ENCODE peak calls at places on chromosomes 3 and 15, in ten cellular contexts. One of them, this sample, is unnamed. For H3K4me1, the result is how much of the 10 kb centered on the place peaks cover.

GRCh38 chr15:40058476-40059140 is 19.6 kb upstream of the SRP14 start:
- DNase-seq in Peyer's patch: no peak
- DNase-seq in suprapubic skin: no peak
- DNase-seq in CD8-positive, alpha-beta T cell: no peak
- DNase-seq in IMR-90: peak
- DNase-seq in breast epithelium: no peak
- DNase-seq in CD4-positive, alpha-beta memory T cell: no peak
- DNase-seq in endodermal cell: peak
- DNase-seq in esophagus muscularis mucosa: no peak
- DNase-seq in A549: no peak
- DNase-seq in this sample: no peak

GRCh38 chr15:89362203-89363101 is 27.8 kb upstream of the POLG start:
- DNase-seq in CD8-positive, alpha-beta T cell: no peak
- DNase-seq in suprapubic skin: no peak
- DNase-seq in esophagus muscularis mucosa: no peak
- DNase-seq in IMR-90: no peak
- DNase-seq in endodermal cell: no peak
- DNase-seq in A549: no peak
- DNase-seq in breast epithelium: no peak
- DNase-seq in Peyer's patch: no peak
- DNase-seq in CD4-positive, alpha-beta memory T cell: no peak
- DNase-seq in this sample: no peak

GRCh38 chr15:40055576-40056293 is 16.8 kb upstream of the SRP14 start:
- DNase-seq in IMR-90: no peak
- DNase-seq in CD4-positive, alpha-beta memory T cell: no peak
- DNase-seq in endodermal cell: peak
- DNase-seq in breast epithelium: peak
- DNase-seq in esophagus muscularis mucosa: no peak
- DNase-seq in suprapubic skin: no peak
- DNase-seq in CD8-positive, alpha-beta T cell: no peak
- DNase-seq in Peyer's patch: no peak
- DNase-seq in A549: no peak
- DNase-seq in this sample: no peak

GRCh38 chr15:89002281-89002761 is 85.9 kb upstream of the ABHD2 start:
- DNase-seq in Peyer's patch: no peak
- DNase-seq in CD4-positive, alpha-beta memory T cell: no peak
- DNase-seq in IMR-90: peak
- DNase-seq in CD8-positive, alpha-beta T cell: no peak
- DNase-seq in endodermal cell: no peak
- DNase-seq in breast epithelium: no peak
- DNase-seq in suprapubic skin: no peak
- DNase-seq in A549: peak
- DNase-seq in esophagus muscularis mucosa: no peak
- DNase-seq in this sample: no peak

GRCh38 chr3:188021041-188021440 is 132.9 kb upstream of the LPP start:
- DNase-seq in CD4-positive, alpha-beta memory T cell: no peak
- DNase-seq in Peyer's patch: no peak
- DNase-seq in endodermal cell: no peak
- DNase-seq in A549: no peak
- DNase-seq in suprapubic skin: no peak
- DNase-seq in CD8-positive, alpha-beta T cell: no peak
- DNase-seq in breast epithelium: no peak
- DNase-seq in esophagus muscularis mucosa: no peak
- DNase-seq in IMR-90: peak
- DNase-seq in this sample: no peak

GRCh38 chr15:68991723-68992122 is 22.8 kb upstream of the NOX5 start:
- DNase-seq in A549: no peak
- DNase-seq in esophagus muscularis mucosa: peak
- DNase-seq in breast epithelium: no peak
- DNase-seq in CD4-positive, alpha-beta memory T cell: no peak
- DNase-seq in endodermal cell: no peak
- DNase-seq in suprapubic skin: no peak
- DNase-seq in IMR-90: peak
- DNase-seq in CD8-positive, alpha-beta T cell: no peak
- DNase-seq in Peyer's patch: no peak
- DNase-seq in this sample: no peak

GRCh38 chr3:3605181-3605580 is 194.1 kb upstream of the LRRN1 start:
- DNase-seq in CD4-positive, alpha-beta memory T cell: no peak
- DNase-seq in breast epithelium: no peak
- DNase-seq in endodermal cell: no peak
- DNase-seq in CD8-positive, alpha-beta T cell: no peak
- DNase-seq in suprapubic skin: no peak
- DNase-seq in IMR-90: no peak
- DNase-seq in Peyer's patch: no peak
- DNase-seq in A549: no peak
- DNase-seq in esophagus muscularis mucosa: no peak
- DNase-seq in this sample: no peak

GRCh38 chr3:130345487-130346079 is at the start of gene COL6A5:
- DNase-seq in A549: no peak
- DNase-seq in CD8-positive, alpha-beta T cell: no peak
- DNase-seq in breast epithelium: no peak
- DNase-seq in IMR-90: no peak
- DNase-seq in CD4-positive, alpha-beta memory T cell: no peak
- DNase-seq in endodermal cell: peak
- DNase-seq in suprapubic skin: no peak
- DNase-seq in Peyer's patch: no peak
- DNase-seq in esophagus muscularis mucosa: no peak
- DNase-seq in this sample: no peak

GRCh38 chr15:43517354-43518072 is at the start of gene MAP1A:
- DNase-seq in A549: no peak
- DNase-seq in IMR-90: peak
- DNase-seq in esophagus muscularis mucosa: no peak
- DNase-seq in Peyer's patch: no peak
- DNase-seq in endodermal cell: peak
- DNase-seq in breast epithelium: no peak
- DNase-seq in CD8-positive, alpha-beta T cell: no peak
- DNase-seq in CD4-positive, alpha-beta memory T cell: no peak
- DNase-seq in suprapubic skin: no peak
- DNase-seq in this sample: no peak
- H3K4me3 ChIP-seq in A549: no peak
- H3K4me3 ChIP-seq in IMR-90: peak
- H3K4me3 ChIP-seq in esophagus muscularis mucosa: peak
- H3K4me3 ChIP-seq in Peyer's patch: peak
- H3K4me3 ChIP-seq in endodermal cell: peak
- H3K4me3 ChIP-seq in breast epithelium: peak
- H3K4me3 ChIP-seq in CD8-positive, alpha-beta T cell: peak
- H3K4me3 ChIP-seq in CD4-positive, alpha-beta memory T cell: no peak
- H3K4me3 ChIP-seq in suprapubic skin: peak
- H3K4me3 ChIP-seq in this sample: no peak

GRCh38 chr15:63612300-63612699 is 15.1 kb downstream of the FBXL22 start:
- DNase-seq in A549: no peak
- DNase-seq in CD4-positive, alpha-beta memory T cell: no peak
- DNase-seq in suprapubic skin: no peak
- DNase-seq in Peyer's patch: no peak
- DNase-seq in endodermal cell: no peak
- DNase-seq in breast epithelium: no peak
- DNase-seq in IMR-90: no peak
- DNase-seq in CD8-positive, alpha-beta T cell: no peak
- DNase-seq in esophagus muscularis mucosa: no peak
- DNase-seq in this sample: no peak

GRCh38 chr15:63610209-63610841 is 13.1 kb downstream of the FBXL22 start:
- DNase-seq in endodermal cell: peak
- DNase-seq in A549: peak
- DNase-seq in esophagus muscularis mucosa: no peak
- DNase-seq in Peyer's patch: peak
- DNase-seq in IMR-90: peak
- DNase-seq in CD4-positive, alpha-beta memory T cell: peak
- DNase-seq in breast epithelium: no peak
- DNase-seq in CD8-positive, alpha-beta T cell: peak
- DNase-seq in suprapubic skin: peak
- DNase-seq in this sample: peak

GRCh38 chr15:63611217-63611616 is 14.0 kb downstream of the FBXL22 start:
- DNase-seq in breast epithelium: no peak
- DNase-seq in endodermal cell: no peak
- DNase-seq in CD4-positive, alpha-beta memory T cell: no peak
- DNase-seq in A549: no peak
- DNase-seq in Peyer's patch: no peak
- DNase-seq in esophagus muscularis mucosa: no peak
- DNase-seq in suprapubic skin: no peak
- DNase-seq in CD8-positive, alpha-beta T cell: no peak
- DNase-seq in IMR-90: no peak
- DNase-seq in this sample: no peak

GRCh38 chr15:63608989-63609388 is 11.8 kb downstream of the FBXL22 start:
- DNase-seq in IMR-90: no peak
- DNase-seq in endodermal cell: no peak
- DNase-seq in esophagus muscularis mucosa: no peak
- DNase-seq in CD4-positive, alpha-beta memory T cell: no peak
- DNase-seq in suprapubic skin: no peak
- DNase-seq in A549: no peak
- DNase-seq in breast epithelium: no peak
- DNase-seq in CD8-positive, alpha-beta T cell: no peak
- DNase-seq in Peyer's patch: no peak
- DNase-seq in this sample: no peak

DNA sequence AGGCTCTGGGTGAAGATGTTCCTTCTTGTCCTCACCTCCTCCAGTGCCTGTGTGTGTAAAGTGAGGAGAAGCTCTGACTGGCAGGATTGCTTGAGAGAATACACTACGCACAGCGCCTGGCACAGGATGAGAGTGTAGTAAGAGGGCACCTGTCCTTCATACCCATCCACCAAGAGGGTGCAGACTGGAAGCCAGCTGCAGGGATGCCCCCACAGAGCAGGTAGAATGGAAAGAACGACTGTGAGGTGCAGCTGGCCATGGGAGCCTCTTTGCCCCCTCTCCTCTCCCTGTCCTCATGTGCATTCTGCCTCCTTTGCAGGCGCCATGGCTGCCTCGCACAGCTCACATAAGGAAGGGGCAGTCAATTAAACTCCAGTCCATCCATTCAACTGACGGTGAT is 12.3 kb downstream of the FBXL22 start:
- DNase-seq in A549: no peak
- DNase-seq in esophagus muscularis mucosa: no peak
- DNase-seq in CD4-positive, alpha-beta memory T cell: no peak
- DNase-seq in Peyer's patch: no peak
- DNase-seq in breast epithelium: no peak
- DNase-seq in IMR-90: no peak
- DNase-seq in CD8-positive, alpha-beta T cell: no peak
- DNase-seq in endodermal cell: no peak
- DNase-seq in suprapubic skin: no peak
- DNase-seq in this sample: no peak
- H3K27ac ChIP-seq in A549: no peak
- H3K27ac ChIP-seq in esophagus muscularis mucosa: no peak
- H3K27ac ChIP-seq in CD4-positive, alpha-beta memory T cell: no peak
- H3K27ac ChIP-seq in Peyer's patch: no peak
- H3K27ac ChIP-seq in breast epithelium: peak
- H3K27ac ChIP-seq in IMR-90: no peak
- H3K27ac ChIP-seq in CD8-positive, alpha-beta T cell: no peak
- H3K27ac ChIP-seq in endodermal cell: no peak
- H3K27ac ChIP-seq in suprapubic skin: no peak
- H3K27ac ChIP-seq in this sample: no peak

GRCh38 chr15:51866161-51866560 is 36.7 kb downstream of the TMOD3 start:
- DNase-seq in IMR-90: no peak
- DNase-seq in CD8-positive, alpha-beta T cell: no peak
- DNase-seq in CD4-positive, alpha-beta memory T cell: no peak
- DNase-seq in endodermal cell: no peak
- DNase-seq in breast epithelium: no peak
- DNase-seq in Peyer's patch: no peak
- DNase-seq in A549: no peak
- DNase-seq in esophagus muscularis mucosa: no peak
- DNase-seq in suprapubic skin: no peak
- DNase-seq in this sample: no peak

GRCh38 chr15:51864408-51865056 is 35.1 kb downstream of the TMOD3 start:
- DNase-seq in IMR-90: peak
- DNase-seq in Peyer's patch: no peak
- DNase-seq in CD4-positive, alpha-beta memory T cell: no peak
- DNase-seq in endodermal cell: no peak
- DNase-seq in CD8-positive, alpha-beta T cell: no peak
- DNase-seq in esophagus muscularis mucosa: no peak
- DNase-seq in breast epithelium: no peak
- DNase-seq in A549: no peak
- DNase-seq in suprapubic skin: no peak
- DNase-seq in this sample: no peak

GRCh38 chr15:51866751-51867150 is 37.3 kb downstream of the TMOD3 start:
- DNase-seq in endodermal cell: no peak
- DNase-seq in Peyer's patch: no peak
- DNase-seq in CD8-positive, alpha-beta T cell: no peak
- DNase-seq in A549: peak
- DNase-seq in esophagus muscularis mucosa: no peak
- DNase-seq in IMR-90: no peak
- DNase-seq in breast epithelium: no peak
- DNase-seq in CD4-positive, alpha-beta memory T cell: no peak
- DNase-seq in suprapubic skin: no peak
- DNase-seq in this sample: no peak

GRCh38 chr15:51863131-51863530 is 33.7 kb downstream of the TMOD3 start:
- DNase-seq in suprapubic skin: no peak
- DNase-seq in esophagus muscularis mucosa: no peak
- DNase-seq in IMR-90: no peak
- DNase-seq in CD4-positive, alpha-beta memory T cell: no peak
- DNase-seq in CD8-positive, alpha-beta T cell: no peak
- DNase-seq in endodermal cell: no peak
- DNase-seq in breast epithelium: no peak
- DNase-seq in A549: no peak
- DNase-seq in Peyer's patch: no peak
- DNase-seq in this sample: no peak

DNA sequence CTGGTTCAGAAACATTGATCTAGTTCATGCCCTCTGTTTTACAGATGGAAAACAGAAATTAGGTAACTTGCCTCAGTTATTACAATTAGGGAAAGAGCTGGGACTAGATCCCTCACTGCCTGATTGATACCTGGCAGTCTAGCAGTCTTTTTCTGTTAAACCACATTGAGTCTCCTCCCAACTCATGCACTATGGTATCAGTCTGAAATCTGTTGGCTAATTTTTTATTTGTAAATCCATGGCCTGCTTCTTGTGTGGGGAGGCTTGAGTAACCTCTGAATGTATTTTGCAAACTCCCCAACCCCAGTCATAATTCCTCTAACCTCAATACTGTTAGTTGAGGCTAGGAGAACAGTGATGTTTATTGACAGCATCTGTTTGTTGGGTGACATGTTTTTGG is 35.8 kb downstream of the TMOD3 start:
- DNase-seq in esophagus muscularis mucosa: no peak
- DNase-seq in breast epithelium: no peak
- DNase-seq in IMR-90: no peak
- DNase-seq in CD8-positive, alpha-beta T cell: no peak
- DNase-seq in A549: no peak
- DNase-seq in CD4-positive, alpha-beta memory T cell: no peak
- DNase-seq in endodermal cell: no peak
- DNase-seq in suprapubic skin: no peak
- DNase-seq in Peyer's patch: no peak
- DNase-seq in this sample: no peak
- H3K4me1 ChIP-seq in esophagus muscularis mucosa: under half
- H3K4me1 ChIP-seq in breast epithelium: under half
- H3K4me1 ChIP-seq in IMR-90: under half
- H3K4me1 ChIP-seq in CD8-positive, alpha-beta T cell: under half
- H3K4me1 ChIP-seq in A549: half or more
- H3K4me1 ChIP-seq in CD4-positive, alpha-beta memory T cell: under half
- H3K4me1 ChIP-seq in endodermal cell: under half
- H3K4me1 ChIP-seq in suprapubic skin: under half
- H3K4me1 ChIP-seq in Peyer's patch: under half
- H3K4me1 ChIP-seq in this sample: under half

GRCh38 chr15:92653836-92654524 is 1.6 kb downstream of the FAM174B start:
- DNase-seq in breast epithelium: no peak
- DNase-seq in endodermal cell: peak
- DNase-seq in IMR-90: no peak
- DNase-seq in esophagus muscularis mucosa: no peak
- DNase-seq in Peyer's patch: no peak
- DNase-seq in CD4-positive, alpha-beta memory T cell: no peak
- DNase-seq in suprapubic skin: no peak
- DNase-seq in A549: peak
- DNase-seq in CD8-positive, alpha-beta T cell: no peak
- DNase-seq in this sample: no peak

GRCh38 chr15:92653366-92653765 is 2.2 kb downstream of the FAM174B start:
- DNase-seq in IMR-90: no peak
- DNase-seq in CD8-positive, alpha-beta T cell: no peak
- DNase-seq in CD4-positive, alpha-beta memory T cell: no peak
- DNase-seq in endodermal cell: peak
- DNase-seq in suprapubic skin: no peak
- DNase-seq in breast epithelium: no peak
- DNase-seq in Peyer's patch: no peak
- DNase-seq in A549: no peak
- DNase-seq in esophagus muscularis mucosa: no peak
- DNase-seq in this sample: no peak

GRCh38 chr15:92650966-92651365 is 4.6 kb downstream of the FAM174B start:
- DNase-seq in esophagus muscularis mucosa: no peak
- DNase-seq in A549: no peak
- DNase-seq in Peyer's patch: no peak
- DNase-seq in CD8-positive, alpha-beta T cell: no peak
- DNase-seq in suprapubic skin: no peak
- DNase-seq in CD4-positive, alpha-beta memory T cell: no peak
- DNase-seq in breast epithelium: no peak
- DNase-seq in IMR-90: no peak
- DNase-seq in endodermal cell: no peak
- DNase-seq in this sample: no peak

GRCh38 chr15:92651877-92652575 is 3.5 kb downstream of the FAM174B start:
- DNase-seq in A549: no peak
- DNase-seq in Peyer's patch: no peak
- DNase-seq in suprapubic skin: no peak
- DNase-seq in CD4-positive, alpha-beta memory T cell: no peak
- DNase-seq in breast epithelium: no peak
- DNase-seq in CD8-positive, alpha-beta T cell: no peak
- DNase-seq in esophagus muscularis mucosa: no peak
- DNase-seq in endodermal cell: peak
- DNase-seq in IMR-90: no peak
- DNase-seq in this sample: no peak

DNA sequence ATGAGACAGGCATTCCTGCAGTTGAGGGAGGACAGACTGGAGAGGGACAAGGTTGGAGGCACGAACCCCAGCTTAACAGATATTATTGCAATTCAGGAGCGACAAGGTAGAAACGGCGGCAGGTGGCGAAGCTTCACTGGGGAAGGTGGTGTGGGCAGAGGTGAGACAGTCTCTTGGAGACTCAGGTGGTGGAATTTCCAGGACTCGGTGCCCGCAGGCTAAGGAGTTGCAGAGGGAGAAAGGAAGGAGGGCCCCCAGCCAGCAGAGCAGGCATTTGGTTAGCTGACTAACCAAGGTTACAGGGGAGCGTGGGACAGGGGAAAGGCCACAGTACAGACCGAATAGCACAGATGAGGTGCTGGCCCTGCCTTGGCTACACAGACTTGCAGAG is 3.0 kb downstream of the FAM174B start:
- DNase-seq in esophagus muscularis mucosa: no peak
- DNase-seq in suprapubic skin: no peak
- DNase-seq in A549: no peak
- DNase-seq in breast epithelium: peak
- DNase-seq in Peyer's patch: no peak
- DNase-seq in endodermal cell: no peak
- DNase-seq in CD4-positive, alpha-beta memory T cell: no peak
- DNase-seq in CD8-positive, alpha-beta T cell: no peak
- DNase-seq in IMR-90: no peak
- DNase-seq in this sample: no peak
- H3K4me3 ChIP-seq in esophagus muscularis mucosa: no peak
- H3K4me3 ChIP-seq in suprapubic skin: no peak
- H3K4me3 ChIP-seq in A549: no peak
- H3K4me3 ChIP-seq in breast epithelium: no peak
- H3K4me3 ChIP-seq in Peyer's patch: no peak
- H3K4me3 ChIP-seq in endodermal cell: peak
- H3K4me3 ChIP-seq in CD4-positive, alpha-beta memory T cell: no peak
- H3K4me3 ChIP-seq in CD8-positive, alpha-beta T cell: no peak
- H3K4me3 ChIP-seq in IMR-90: no peak
- H3K4me3 ChIP-seq in this sample: no peak